ENCODE peak calls at places on chromosome 10, in seven cellular contexts. A, U, L, V, Z, S and B are unnamed samples.
A peak's percentile ranks its signal among the peaks of the same experiment; 100 is the strongest.

GRCh38 chr10:50585921-50586739 is 37.6 kb downstream of the SGMS1 start:
- DNase-seq in L (no peak), Z (no peak), V (no peak), U (no peak), A (no peak), S (no peak), B (no peak)

GRCh38 chr10:127928021-127928806 is 21.3 kb downstream of the PTPRE start:
- DNase-seq in Z (no peak), V (no peak), L (no peak), A (no peak), U (no peak), S (no peak), B (no peak)

GRCh38 chr10:66307826-66308225 is 618.0 kb upstream of the LRRTM3 start:
- DNase-seq in S (no peak), L (no peak), A (no peak), V (no peak), U (no peak), Z (no peak), B (no peak)

GRCh38 chr10:132599712-132600111 is 62.1 kb downstream of the INPP5A start:
- DNase-seq in V (no peak), L (no peak), A (no peak), S (no peak), Z (no peak), U (no peak), B (no peak)

GRCh38 chr10:74585231-74586087 is 240.9 kb upstream of the KAT6B start:
- DNase-seq in U (no peak), S (no peak), L (no peak), A (no peak), Z (peak; percentile 60), V (peak; percentile 91), B (peak; percentile 23)

GRCh38 chr10:224571-224970 is 89.3 kb downstream of the ZMYND11 start:
- DNase-seq in Z (no peak), V (peak; percentile 33), S (no peak), A (no peak), L (no peak), U (no peak), B (no peak)

GRCh38 chr10:97378933-97379921 is 21.9 kb downstream of the RRP12 start:
- DNase-seq in S (peak; percentile 48), U (no peak), A (no peak), V (no peak), L (no peak), Z (no peak), B (no peak)

GRCh38 chr10:73589538-73590126 is 1.5 kb downstream of the USP54 start:
- DNase-seq in L (no peak), S (peak; percentile 44), A (no peak), Z (no peak), V (no peak), U (peak; percentile 72), B (no peak)

GRCh38 chr10:104766341-104766740 is 125.3 kb downstream of the SORCS3 start:
- DNase-seq in S (no peak), V (no peak), U (peak; percentile 28), Z (no peak), L (no peak), A (peak; percentile 14), B (no peak)

GRCh38 chr10:86755740-86756510 is 494 bp upstream of the BMPR1A start:
- DNase-seq in U (peak; percentile 90), L (peak; percentile 93), S (peak; percentile 90), Z (peak; percentile 82), A (peak; percentile 87), V (peak; percentile 91), B (peak; percentile 96)

GRCh38 chr10:58513189-58514101 is 773 bp downstream of the BICC1 start:
- DNase-seq in U (peak; percentile 7), Z (no peak), S (peak; percentile 71), A (peak; percentile 61), V (no peak), L (peak; percentile 51), B (peak; percentile 33)

GRCh38 chr10:125692932-125693847 is 10.2 kb upstream of the TEX36 start:
- DNase-seq in Z (no peak), A (no peak), U (no peak), L (no peak), V (no peak), S (no peak), B (no peak)

GRCh38 chr10:118908487-118909280 is 120.8 kb upstream of the NANOS1 start:
- DNase-seq in Z (no peak), V (no peak), S (no peak), U (no peak), A (no peak), L (no peak), B (no peak)
- TF ChIP-seq CTCF in Z (no peak), V (no peak), S (no peak), U (no peak), A (no peak), L (no peak), B (no peak)

DNA sequence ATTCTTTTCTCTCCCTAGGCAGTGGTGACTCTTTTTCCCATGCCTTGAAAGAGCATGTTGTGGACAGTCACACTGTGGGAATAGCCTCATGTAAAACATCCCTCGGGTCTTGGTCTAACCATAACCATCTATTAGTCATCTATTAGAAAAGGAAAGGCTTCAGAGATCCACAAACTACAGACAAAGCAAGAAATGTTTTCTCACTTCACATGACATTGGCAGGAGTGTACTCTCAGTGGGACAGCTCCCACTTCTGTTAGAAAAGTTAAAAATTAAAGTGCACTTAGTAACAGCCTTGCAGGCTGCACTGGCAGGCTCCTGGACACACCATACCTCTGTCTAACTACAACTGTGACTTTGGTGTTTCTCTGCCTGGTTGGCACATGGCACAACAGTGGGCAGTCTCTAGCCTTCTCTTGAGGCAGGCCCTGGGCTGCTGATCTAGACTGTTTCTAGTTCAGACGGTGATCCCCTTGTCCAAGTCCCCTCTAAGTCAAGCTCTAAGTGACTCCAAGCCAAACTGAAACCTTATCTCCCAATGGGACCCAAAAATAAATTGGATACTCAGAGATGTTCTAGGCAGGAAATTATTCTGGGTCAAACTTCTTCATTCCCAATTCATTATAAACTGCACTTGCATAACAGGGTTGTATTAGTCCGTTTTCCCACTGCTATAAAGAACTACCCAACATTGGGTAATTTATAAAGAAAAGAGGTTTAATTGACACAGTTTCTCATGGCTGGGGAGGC is 57.9 kb upstream of the ITGB1 start:
- DNase-seq in V (no peak), L (no peak), U (no peak), S (no peak), A (no peak), Z (no peak), B (no peak)
- TF ChIP-seq CTCF in V (no peak), L (no peak), U (no peak), S (no peak), A (no peak), Z (no peak), B (no peak)

GRCh38 chr10:77111611-77112550 is 525.7 kb downstream of the KCNMA1 start:
- DNase-seq in S (peak; percentile 76), L (no peak), V (peak; percentile 34), Z (peak; percentile 26), A (no peak), U (no peak), B (peak; percentile 56)
- TF ChIP-seq CTCF in S (peak; percentile 93), L (peak; percentile 67), V (peak; percentile 70), Z (peak; percentile 84), A (peak; percentile 73), U (peak; percentile 72), B (peak; percentile 75)

DNA sequence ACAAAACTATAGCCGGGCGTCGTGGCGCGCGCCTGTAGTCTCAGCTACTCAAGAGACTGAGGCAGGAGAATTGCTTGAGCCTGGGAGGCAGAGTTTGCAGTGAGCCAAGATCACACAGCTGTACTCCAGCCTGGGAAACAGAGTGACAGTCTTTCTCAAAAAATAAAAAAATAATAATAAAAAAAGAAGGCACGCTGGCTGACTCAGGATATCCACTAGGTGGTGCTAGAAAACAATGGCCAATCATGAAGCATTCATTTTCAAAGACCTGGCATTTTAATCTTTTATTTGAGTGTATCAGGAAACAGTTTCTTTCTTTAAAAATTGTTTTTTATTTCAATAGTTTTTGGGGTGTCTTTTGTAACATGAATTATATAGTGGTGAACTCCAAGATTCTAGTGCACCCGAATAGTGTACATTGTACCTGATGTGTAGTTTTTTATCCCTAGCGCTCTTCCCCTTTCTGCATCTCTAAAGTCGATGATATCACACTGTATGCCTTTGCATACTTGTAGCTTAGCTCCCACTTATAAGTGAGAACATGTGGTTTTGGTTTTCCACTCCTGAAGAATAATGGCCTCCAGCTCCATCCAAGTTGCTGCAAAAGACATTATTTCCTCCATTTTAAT is 88.6 kb downstream of the LYZL1 start:
- DNase-seq in L (no peak), V (peak; percentile 27), Z (peak; percentile 26), S (peak; percentile 44), A (no peak), U (no peak), B (peak; percentile 65)
- TF ChIP-seq CTCF in L (peak; percentile 71), V (peak; percentile 67), Z (peak; percentile 73), S (peak; percentile 82), A (peak; percentile 70), U (peak; percentile 64), B (peak; percentile 66)